ENCODE peak calls at places on chromosomes 11 and 22, in eight cellular contexts. W, R, L, P, J, E, X and A are unnamed samples.

GRCh38 chr22:22410121-22410520 is 98.4 kb downstream of the ZNF280B start:
- DNase-seq in R (no peak), P (no peak), X (peak; percentile 75), W (no peak), J (peak; percentile 72), E (no peak), L (no peak), A (peak; percentile 86)

GRCh38 chr22:37484115-37485005 is 1.8 kb downstream of the MFNG start:
- DNase-seq in E (no peak), L (peak; percentile 76), W (peak; percentile 64), R (no peak), P (peak; percentile 83), J (peak; percentile 91), X (peak; percentile 83), A (peak; percentile 93)

GRCh38 chr11:125460275-125460674 is 35.8 kb downstream of the FEZ1 start:
- DNase-seq in J (no peak), P (no peak), E (no peak), X (no peak), R (no peak), W (no peak), L (no peak), A (no peak)

GRCh38 chr11:44120169-44120568 is 24.7 kb downstream of the EXT2 start:
- DNase-seq in X (peak; percentile 39), J (no peak), P (no peak), L (no peak), R (peak; percentile 14), W (no peak), E (no peak), A (no peak)

GRCh38 chr11:78630561-78631303 is 56.1 kb upstream of the NARS2 start:
- DNase-seq in X (no peak), W (no peak), R (no peak), E (no peak), P (no peak), L (no peak), J (no peak), A (no peak)

GRCh38 chr11:122731500-122731913 is 76.0 kb downstream of the UBASH3B start:
- DNase-seq in E (no peak), J (no peak), P (no peak), X (no peak), L (no peak), W (no peak), R (no peak), A (no peak)

GRCh38 chr11:17162376-17162775 is 45.4 kb downstream of the PIK3C2A start:
- DNase-seq in J (no peak), X (no peak), P (no peak), L (no peak), R (no peak), W (no peak), E (no peak), A (no peak)

GRCh38 chr11:12157241-12157661 is 46.9 kb downstream of the MICAL2 start:
- DNase-seq in P (no peak), E (no peak), J (no peak), R (no peak), W (no peak), X (no peak), L (no peak), A (no peak)

GRCh38 chr22:30890689-30891442 is 77.7 kb downstream of the MORC2 start:
- DNase-seq in L (no peak), J (no peak), W (no peak), E (peak; percentile 26), X (peak; percentile 38), P (peak; percentile 62), R (peak; percentile 55), A (peak; percentile 77)

GRCh38 chr11:45889966-45890365 is 4.5 kb downstream of the MAPK8IP1 start:
- DNase-seq in W (no peak), E (no peak), L (no peak), R (no peak), J (no peak), P (no peak), X (no peak), A (peak; percentile 53)

GRCh38 chr11:128890543-128891409 is at the start of gene KCNJ5:
- DNase-seq in J (peak; percentile 73), X (peak; percentile 53), R (peak; percentile 61), P (no peak), E (no peak), W (no peak), L (no peak), A (peak; percentile 83)

GRCh38 chr11:100681064-100681502 is 6.0 kb upstream of the ARHGAP42 start:
- DNase-seq in X (peak; percentile 55), J (peak; percentile 77), P (peak; percentile 75), L (no peak), W (no peak), R (peak; percentile 27), E (no peak), A (no peak)

DNA sequence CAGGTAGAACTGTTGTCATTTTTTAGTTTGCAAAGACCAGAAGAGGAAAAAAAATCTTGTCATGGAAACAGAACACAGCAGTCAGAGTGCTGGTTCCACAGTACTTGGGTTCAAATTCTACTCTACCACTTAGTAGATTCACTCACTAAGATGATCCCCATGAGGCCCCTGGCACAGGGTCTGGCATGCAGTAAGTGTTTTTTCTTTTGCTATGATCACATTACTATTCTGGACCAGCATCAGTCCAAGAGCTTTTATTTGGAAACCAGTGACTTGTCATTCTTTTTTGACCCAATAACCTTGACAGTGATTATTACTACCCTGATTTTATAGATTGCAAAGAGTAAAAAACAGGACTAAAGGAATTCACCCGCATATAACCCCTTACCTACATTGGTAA is 4.1 kb downstream of the EEF1G start:
- DNase-seq in X (no peak), J (no peak), E (no peak), P (no peak), R (no peak), W (no peak), L (no peak), A (no peak)
- H3K27ac ChIP-seq in X (no peak overlapping the region), J (no peak overlapping the region), E (no peak overlapping the region), P (no peak overlapping the region), R (no peak overlapping the region), W (no peak overlapping the region), L (no peak overlapping the region), A (no peak overlapping the region)

GRCh38 chr11:68659158-68659921 is 25.0 kb upstream of the GAL start:
- DNase-seq in X (peak; percentile 88), E (no peak), R (peak; percentile 51), J (peak; percentile 68), L (no peak), P (peak; percentile 78), W (no peak), A (peak; percentile 85)
- H3K27ac ChIP-seq in X (no peak overlapping the region), E (no peak overlapping the region), R (no peak overlapping the region), J (no peak overlapping the region), L (no peak overlapping the region), P (no peak overlapping the region), W (no peak overlapping the region), A (no peak overlapping the region)

DNA sequence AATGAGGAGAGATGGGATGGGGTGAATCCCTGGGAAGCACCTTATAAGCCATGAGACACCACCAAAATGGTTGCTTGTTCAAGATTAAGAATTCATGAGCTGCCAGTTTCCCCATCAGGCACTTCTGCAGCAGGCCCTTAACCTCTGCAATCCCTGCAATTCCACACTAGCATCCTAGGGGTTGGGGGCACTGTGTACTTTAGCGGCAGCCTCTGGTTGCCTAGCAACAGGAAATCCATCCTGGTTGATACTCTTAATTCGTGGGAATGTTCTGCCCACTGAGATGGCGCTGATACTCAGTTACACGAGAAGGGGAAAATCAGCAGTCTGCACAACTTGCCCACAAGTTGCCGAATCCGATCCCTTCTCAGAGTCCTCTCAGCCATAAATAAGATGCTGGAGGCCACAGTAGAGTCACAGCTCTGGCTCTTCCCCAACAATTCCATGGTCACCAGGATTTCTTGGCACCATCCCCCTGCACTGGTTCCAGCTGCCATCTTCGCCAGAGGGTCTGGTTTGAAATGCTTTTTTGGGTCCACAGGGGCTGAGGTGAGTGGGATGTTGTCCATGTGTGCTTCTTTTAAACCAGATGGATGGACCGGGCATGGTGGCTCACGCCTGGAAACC is 57.6 kb upstream of the CRYBB3 start:
- DNase-seq in E (no peak), X (no peak), R (no peak), W (no peak), J (no peak), L (no peak), P (peak; percentile 26), A (no peak)
- H3K27ac ChIP-seq in E (no peak overlapping the region), X (no peak overlapping the region), R (no peak overlapping the region), W (no peak overlapping the region), J (no peak overlapping the region), L (no peak overlapping the region), P (no peak overlapping the region), A (no peak overlapping the region)

GRCh38 chr11:72777755-72778278 is 16.0 kb downstream of the STARD10 start:
- DNase-seq in L (no peak), E (no peak), W (no peak), R (peak; percentile 93), J (no peak), P (no peak), X (no peak), A (no peak)
- H3K27ac ChIP-seq in L (no peak overlapping the region), E (no peak overlapping the region), W (no peak overlapping the region), R (peak overlapping the region; percentile 92), J (no peak overlapping the region), P (no peak overlapping the region), X (peak overlapping the region; percentile 63), A (peak overlapping the region; percentile 61)

GRCh38 chr22:29109853-29110252 is 37.0 kb downstream of the KREMEN1 start:
- DNase-seq in P (no peak), J (no peak), R (no peak), L (no peak), E (no peak), W (no peak), X (no peak), A (no peak)
- H3K27ac ChIP-seq in P (no peak overlapping the region), J (no peak overlapping the region), R (no peak overlapping the region), L (no peak overlapping the region), E (no peak overlapping the region), W (no peak overlapping the region), X (no peak overlapping the region), A (peak overlapping the region; percentile 18)